ENCODE peak calls at places on chromosomes 12 and 14, in eight cellular contexts. P is K562, V is HepG2, O is GM23338, Z is HCT116, N is endothelial cell of umbilical vein, G is H1, U is GM12878. Q is an unnamed sample.

GRCh38 chr12:103140217-103140616 is 182.7 kb downstream of the ASCL1 start:
- DNase-seq in Z (no peak), U (no peak), P (no peak), O (peak), N (no peak), G (no peak), V (no peak), Q (no peak)

GRCh38 chr12:82883396-82884360 is 197.0 kb downstream of the TMTC2 start:
- DNase-seq in G (no peak), U (no peak), Z (no peak), V (no peak), O (no peak), N (no peak), P (no peak), Q (peak)

GRCh38 chr14:77562681-77563080 is 53.8 kb downstream of the SPTLC2 start:
- DNase-seq in N (no peak), P (no peak), Z (no peak), U (no peak), O (no peak), G (no peak), V (no peak), Q (no peak)

GRCh38 chr12:49304161-49304560 is 9.2 kb downstream of the PRPH start:
- DNase-seq in G (no peak), V (no peak), O (no peak), N (no peak), Z (no peak), U (no peak), P (no peak), Q (no peak)

GRCh38 chr12:53193040-53193439 is 12.3 kb upstream of the CSAD start:
- DNase-seq in N (no peak), P (no peak), O (no peak), Z (no peak), V (no peak), G (no peak), U (no peak), Q (no peak)

GRCh38 chr12:49868952-49869815 is 26.3 kb upstream of the BCDIN3D start:
- DNase-seq in P (peak), V (peak), G (no peak), N (peak), O (no peak), Z (no peak), U (no peak), Q (no peak)

GRCh38 chr12:127327986-127328385 is 939.0 kb upstream of the TMEM132C start:
- DNase-seq in U (no peak), Z (no peak), G (no peak), N (no peak), O (no peak), V (no peak), P (no peak), Q (no peak)

GRCh38 chr12:62438098-62438692 is 28.4 kb upstream of the MON2 start:
- DNase-seq in G (no peak), V (peak), U (peak), P (peak), Z (peak), N (peak), O (peak), Q (peak)

GRCh38 chr14:89571502-89571901 is 154.5 kb upstream of the FOXN3 start:
- DNase-seq in O (no peak), V (no peak), Z (no peak), U (no peak), G (no peak), P (no peak), N (no peak), Q (no peak)

GRCh38 chr12:4938900-4939299 is 29.2 kb downstream of the KCNA1 start:
- DNase-seq in G (no peak), N (no peak), Z (no peak), V (no peak), O (no peak), P (no peak), U (no peak), Q (no peak)

GRCh38 chr14:50344116-50344775 is 32.1 kb downstream of the DMAC2L start:
- DNase-seq in O (no peak), N (no peak), V (no peak), U (peak), P (no peak), G (no peak), Z (no peak), Q (no peak)

GRCh38 chr12:28129031-28129430 is 61.2 kb upstream of the CCDC91 start:
- DNase-seq in P (no peak), Z (no peak), O (no peak), N (no peak), G (no peak), V (no peak), U (no peak), Q (no peak)

GRCh38 chr14:29144598-29144997 is 378.0 kb downstream of the FOXG1 start:
- DNase-seq in G (no peak), N (no peak), Z (no peak), V (no peak), U (no peak), P (no peak), O (no peak), Q (no peak)

GRCh38 chr14:71123579-71124135 is 216.4 kb downstream of the PCNX1 start:
- DNase-seq in V (no peak), N (no peak), Z (no peak), U (no peak), G (no peak), O (no peak), P (no peak), Q (no peak)

GRCh38 chr14:77177623-77178185 is 3.9 kb upstream of the TMEM63C start:
- DNase-seq in U (no peak), O (no peak), Z (no peak), V (no peak), G (no peak), P (no peak), N (no peak), Q (no peak)

GRCh38 chr12:104411826-104412626 is 44.7 kb upstream of the CHST11 start:
- DNase-seq in V (no peak), U (no peak), Z (no peak), O (no peak), P (peak), G (no peak), N (no peak), Q (no peak)

GRCh38 chr12:46351861-46352595 is 20.5 kb downstream of the SLC38A2 start:
- DNase-seq in G (no peak), O (no peak), N (no peak), P (no peak), V (no peak), Z (no peak), U (no peak), Q (no peak)

GRCh38 chr14:35403085-35403396 is 1.5 kb downstream of the NFKBIA start:
- DNase-seq in G (no peak), N (peak), P (peak), U (no peak), O (no peak), V (no peak), Z (no peak), Q (no peak)

GRCh38 chr12:76519538-76519937 is 40.0 kb downstream of the OSBPL8 start:
- DNase-seq in V (no peak), N (peak), U (no peak), Z (no peak), P (no peak), O (no peak), G (no peak), Q (no peak)

GRCh38 chr14:34368115-34368970 is 93.7 kb downstream of the SPTSSA start:
- DNase-seq in V (peak), P (no peak), O (no peak), N (no peak), Z (no peak), U (no peak), G (no peak), Q (peak)

GRCh38 chr14:66496188-66496807 is 10.1 kb downstream of the CCDC196 start:
- DNase-seq in N (no peak), Z (no peak), P (no peak), U (no peak), G (no peak), V (no peak), O (no peak), Q (no peak)

GRCh38 chr12:51388826-51389225 is 2.4 kb downstream of the GALNT6 start:
- DNase-seq in P (no peak), G (no peak), O (no peak), U (no peak), Z (no peak), V (no peak), N (no peak), Q (no peak)

GRCh38 chr12:88472248-88472647 is 108.0 kb downstream of the KITLG start:
- DNase-seq in V (no peak), O (no peak), N (no peak), Z (no peak), P (no peak), U (no peak), G (no peak), Q (no peak)

GRCh38 chr12:82793882-82794281 is 107.2 kb downstream of the TMTC2 start:
- DNase-seq in U (no peak), V (no peak), P (no peak), Z (no peak), N (no peak), G (no peak), O (peak), Q (no peak)

GRCh38 chr12:115088328-115088994 is 404.5 kb upstream of the TBX3 start:
- DNase-seq in V (peak), N (no peak), Z (no peak), O (no peak), P (no peak), U (no peak), G (no peak), Q (no peak)

GRCh38 chr14:100547633-100548294 is 39.5 kb downstream of the BEGAIN start:
- DNase-seq in P (no peak), U (no peak), V (no peak), O (no peak), N (peak), G (no peak), Z (peak), Q (peak)

GRCh38 chr14:54857830-54858269 is 44.8 kb downstream of the GCH1 start:
- DNase-seq in Z (no peak), P (no peak), O (no peak), V (no peak), G (no peak), U (peak), N (no peak), Q (no peak)

GRCh38 chr12:50314629-50315312 is 31.5 kb upstream of the LIMA1 start:
- DNase-seq in Z (no peak), U (no peak), N (peak), O (peak), P (peak), G (no peak), V (peak), Q (peak)

GRCh38 chr12:119869720-119870119 is 7.4 kb downstream of the CIT start:
- DNase-seq in G (no peak), Z (peak), U (no peak), O (no peak), V (no peak), P (no peak), N (peak), Q (no peak)

GRCh38 chr14:36690301-36691020 is 28.8 kb downstream of the PAX9 start:
- DNase-seq in U (no peak), V (no peak), N (no peak), Z (no peak), O (no peak), P (no peak), G (no peak), Q (no peak)

GRCh38 chr12:53651718-53652117 is 24.2 kb downstream of the ATP5MC2 start:
- DNase-seq in N (no peak), G (no peak), O (no peak), U (no peak), V (no peak), P (no peak), Z (no peak), Q (no peak)

GRCh38 chr14:100155049-100155621 is 4.3 kb downstream of the DEGS2 start:
- DNase-seq in U (no peak), N (peak), V (peak), Z (peak), G (peak), O (peak), P (peak), Q (no peak)

GRCh38 chr14:94157195-94157594 is 16.9 kb upstream of the PPP4R4 start:
- DNase-seq in P (no peak), Z (no peak), N (no peak), G (no peak), V (no peak), O (no peak), U (no peak), Q (no peak)

GRCh38 chr12:120199595-120200306 is 1.2 kb downstream of the RPLP0 start:
- DNase-seq in O (no peak), U (no peak), N (peak), P (no peak), G (no peak), V (no peak), Z (no peak), Q (no peak)

GRCh38 chr14:55562135-55562534 is 17.9 kb upstream of the KTN1 start:
- DNase-seq in P (no peak), O (no peak), N (no peak), V (no peak), G (no peak), U (no peak), Z (no peak), Q (no peak)

GRCh38 chr14:55160989-55161388 is 30.4 kb downstream of the DLGAP5 start:
- DNase-seq in N (peak), O (no peak), V (peak), P (no peak), G (no peak), U (no peak), Z (peak), Q (no peak)

GRCh38 chr12:38386238-38386985 is 69.8 kb downstream of the ALG10B start:
- DNase-seq in N (no peak), P (no peak), G (no peak), U (no peak), Z (no peak), V (no peak), O (no peak), Q (no peak)

GRCh38 chr12:92988622-92989130 is 59.6 kb upstream of the EEA1 start:
- DNase-seq in V (peak), G (no peak), P (no peak), O (no peak), U (no peak), Z (no peak), N (no peak), Q (no peak)

GRCh38 chr12:85280984-85281946 is 1.2 kb downstream of the ALX1 start:
- DNase-seq in V (no peak), G (no peak), Z (no peak), N (peak), U (no peak), P (no peak), O (peak), Q (no peak)

GRCh38 chr12:85279449-85280137 is 427 bp upstream of the ALX1 start:
- DNase-seq in G (no peak), O (peak), Z (no peak), N (peak), U (no peak), V (no peak), P (no peak), Q (no peak)

GRCh38 chr12:85280138-85280983 is at the start of gene ALX1:
- DNase-seq in G (no peak), P (no peak), N (peak), O (peak), Z (no peak), V (no peak), U (no peak), Q (peak)

GRCh38 chr12:85281947-85282312 is 1.9 kb downstream of the ALX1 start:
- DNase-seq in P (no peak), Z (no peak), N (no peak), G (no peak), O (peak), U (no peak), V (no peak), Q (no peak)

GRCh38 chr12:85283560-85283959 is 3.5 kb downstream of the ALX1 start:
- DNase-seq in P (no peak), U (no peak), O (peak), V (no peak), G (no peak), Z (no peak), N (no peak), Q (no peak)
- TF ChIP-seq EZH2 in P (no peak), U (no peak), O (no peak), V (no peak), G (no peak), Z (no peak), N (no peak), Q (no peak)

GRCh38 chr14:105469456-105470162 is 5.0 kb upstream of the CRIP2 start:
- DNase-seq in N (no peak), O (no peak), P (no peak), U (no peak), V (no peak), Z (no peak), G (no peak), Q (no peak)
- H3K27ac ChIP-seq in N (no peak), O (peak), P (no peak), U (no peak), V (no peak), Z (no peak), G (no peak), Q (no peak)

GRCh38 chr14:56805992-56806737 is 4.1 kb downstream of the OTX2 start:
- DNase-seq in N (no peak), V (no peak), P (no peak), O (peak), U (no peak), Z (no peak), G (no peak), Q (no peak)

GRCh38 chr14:56810341-56810740 is at the start of gene OTX2:
- DNase-seq in P (no peak), V (no peak), G (no peak), O (peak), N (no peak), Z (no peak), U (no peak), Q (no peak)

GRCh38 chr14:56807586-56808168 is 2.6 kb downstream of the OTX2 start:
- DNase-seq in U (no peak), V (no peak), Z (no peak), G (no peak), N (no peak), O (peak), P (no peak), Q (no peak)

GRCh38 chr14:56809262-56810215 is 740 bp downstream of the OTX2 start:
- DNase-seq in G (no peak), U (no peak), N (no peak), Z (no peak), O (peak), P (no peak), V (no peak), Q (no peak)

DNA sequence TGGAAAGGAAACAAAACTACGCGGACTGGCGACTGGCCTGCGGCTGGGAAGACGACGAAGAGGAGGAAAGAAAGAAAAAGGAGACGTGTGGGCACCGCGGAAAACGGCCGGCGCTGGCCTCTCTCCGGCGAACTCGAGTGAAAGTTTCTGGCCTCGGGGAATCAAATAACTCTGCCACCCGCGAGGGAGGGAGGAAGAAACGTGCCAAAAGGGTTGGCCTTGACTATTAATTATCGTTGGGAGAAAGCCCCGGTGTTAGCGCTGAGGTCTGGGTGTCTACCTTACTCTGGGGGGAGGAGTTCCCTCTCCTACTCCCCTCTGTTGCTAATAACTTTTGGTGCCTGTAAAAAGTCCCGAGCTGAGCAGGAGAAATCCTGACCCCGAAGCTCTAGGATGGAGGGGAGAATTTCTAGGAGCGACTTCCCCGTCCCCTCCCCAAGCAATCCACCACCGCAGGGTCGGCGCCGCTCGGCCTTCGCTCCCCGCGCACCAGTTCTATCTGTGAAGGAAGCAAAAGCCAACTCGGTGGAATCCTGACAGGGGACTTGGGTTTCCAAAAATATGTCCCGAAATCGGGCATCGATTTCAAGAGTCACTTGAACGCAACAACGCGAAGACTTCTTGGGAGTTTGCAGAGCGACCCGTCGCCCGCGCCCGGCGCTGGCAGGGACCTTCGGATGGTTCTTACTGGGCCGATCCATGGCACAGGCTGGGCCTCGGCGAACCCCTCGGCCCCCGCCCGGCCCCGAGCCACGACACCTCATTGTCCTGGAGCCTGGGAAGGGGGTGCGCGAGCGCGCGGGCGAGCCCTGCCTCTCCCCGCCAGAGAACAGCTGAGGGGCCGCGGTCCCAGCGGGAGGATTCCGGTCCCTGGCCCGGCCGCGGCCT is 1.7 kb downstream of the OTX2 start:
- DNase-seq in P (no peak), O (peak), N (no peak), G (no peak), U (no peak), V (no peak), Z (no peak), Q (no peak)
- TF ChIP-seq POLR2AphosphoS5 in P (no peak), O (no peak), N (no peak), G (no peak), U (no peak), V (no peak), Z (no peak), Q (no peak)

GRCh38 chr14:69269381-69269780 is 9.4 kb downstream of the GALNT16 start:
- DNase-seq in V (no peak), N (no peak), P (no peak), G (no peak), Z (no peak), U (no peak), O (no peak), Q (no peak)
- TF ChIP-seq EZH2 in V (no peak), N (no peak), P (no peak), G (no peak), Z (no peak), U (no peak), O (no peak), Q (no peak)

DNA sequence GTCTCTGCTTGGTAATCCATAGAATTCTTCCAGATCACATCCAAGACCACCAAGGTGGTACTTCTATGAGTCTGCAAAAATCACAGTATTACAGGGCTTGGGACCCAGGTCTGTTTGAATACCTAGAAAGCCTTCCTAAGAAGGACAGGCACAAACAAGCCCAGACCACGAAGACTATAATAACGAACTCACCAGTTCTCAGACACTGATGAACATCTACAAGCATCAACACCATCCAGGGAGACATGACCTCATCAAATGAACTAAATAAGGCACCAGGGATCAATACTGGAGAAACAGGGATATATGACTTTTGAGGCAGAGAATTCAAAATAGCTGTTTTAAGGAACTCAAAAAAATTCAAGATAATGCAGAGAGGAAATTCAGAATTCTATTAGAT is 20.1 kb upstream of the RNF212B start:
- DNase-seq in P (no peak), G (no peak), N (no peak), Z (no peak), U (no peak), V (no peak), O (no peak), Q (no peak)
- H3K27ac ChIP-seq in P (no peak), G (no peak), N (no peak), Z (no peak), U (no peak), V (no peak), O (no peak), Q (no peak)

Q was measured in SK-N-MC.